ENCODE peak calls at places on chromosomes 16 and 17, in six cellular contexts. F, X, T, D, L and S are unnamed samples.

GRCh38 chr16:47065766-47066688 is 77.7 kb downstream of the NETO2 start:
- DNase-seq in D (no peak), F (no peak), X (no peak), T (no peak), L (no peak), S (no peak)

GRCh38 chr17:81432873-81433451 is 37.7 kb downstream of the BAHCC1 start:
- DNase-seq in X (no peak), F (no peak), L (peak; percentile 31), T (peak; percentile 70), D (no peak), S (no peak)

GRCh38 chr17:50127661-50128361 is 2.1 kb downstream of the SAMD14 start:
- DNase-seq in F (peak; percentile 81), T (no peak), L (no peak), D (no peak), X (peak; percentile 54), S (no peak)

GRCh38 chr17:29982991-29983390 is 41.6 kb downstream of the EFCAB5 start:
- DNase-seq in T (no peak), X (no peak), L (no peak), F (no peak), D (no peak), S (no peak)

GRCh38 chr17:38967290-38967738 is at the start of gene FBXO47:
- DNase-seq in X (no peak), F (no peak), L (peak; percentile 85), D (peak; percentile 96), T (peak; percentile 93), S (peak; percentile 90)

GRCh38 chr17:17915183-17915582 is 57.0 kb downstream of the TOM1L2 start:
- DNase-seq in X (no peak), L (no peak), D (no peak), F (no peak), T (no peak), S (no peak)

GRCh38 chr16:48511716-48512115 is 98.3 kb downstream of the N4BP1 start:
- DNase-seq in X (no peak), L (no peak), D (no peak), T (no peak), F (no peak), S (no peak)

GRCh38 chr17:48679385-48680096 is 42.8 kb downstream of the PRAC1 start:
- DNase-seq in X (no peak), L (no peak), D (no peak), T (no peak), F (no peak), S (no peak)

GRCh38 chr17:62094175-62094574 is 29.1 kb upstream of the MED13 start:
- DNase-seq in T (no peak), F (no peak), L (no peak), X (no peak), D (no peak), S (no peak)

GRCh38 chr16:24668481-24669001 is 60.9 kb upstream of the TNRC6A start:
- DNase-seq in X (no peak), T (no peak), D (no peak), F (no peak), L (no peak), S (no peak)

GRCh38 chr17:81143200-81143527 is 22.1 kb upstream of the PVALEF start:
- DNase-seq in D (no peak), X (no peak), F (no peak), T (no peak), L (no peak), S (no peak)

GRCh38 chr17:66625321-66625767 is 209.6 kb upstream of the CACNG5 start:
- DNase-seq in L (peak; percentile 47), D (no peak), T (no peak), X (peak; percentile 12), F (peak; percentile 4), S (no peak)

GRCh38 chr17:80151333-80151732 is 4.4 kb upstream of the EIF4A3 start:
- DNase-seq in T (no peak), D (no peak), F (no peak), L (no peak), X (no peak), S (no peak)

GRCh38 chr16:3950343-3951193 is 70.1 kb upstream of the CREBBP start:
- DNase-seq in X (no peak), L (no peak), T (peak; percentile 89), F (no peak), D (no peak), S (no peak)

GRCh38 chr16:70162041-70162451 is 11.5 kb upstream of the CLEC18C start:
- DNase-seq in D (no peak), L (no peak), F (no peak), T (peak; percentile 28), X (no peak), S (peak; percentile 94)

GRCh38 chr17:79183221-79184158 is 108.9 kb downstream of the ENGASE start:
- DNase-seq in T (no peak), L (no peak), D (peak; percentile 73), F (no peak), X (no peak), S (peak; percentile 40)

GRCh38 chr17:13864551-13864950 is 204.8 kb upstream of the COX10 start:
- DNase-seq in F (peak; percentile 83), X (no peak), T (no peak), L (no peak), D (no peak), S (no peak)

GRCh38 chr16:80619824-80620223 is 79.0 kb downstream of the DYNLRB2 start:
- DNase-seq in F (no peak), X (no peak), T (no peak), L (no peak), D (no peak), S (no peak)

GRCh38 chr17:50268632-50269287 is 5.5 kb upstream of the TMEM92 start:
- DNase-seq in L (no peak), D (no peak), X (no peak), F (no peak), T (no peak), S (no peak)

GRCh38 chr17:16911141-16911937 is 60.6 kb downstream of the TNFRSF13B start:
- DNase-seq in T (no peak), F (no peak), D (peak; percentile 10), X (no peak), L (peak; percentile 5), S (peak; percentile 26)

GRCh38 chr16:82672676-82673075 is 45.9 kb downstream of the CDH13 start:
- DNase-seq in T (no peak), D (no peak), L (no peak), F (no peak), X (no peak), S (no peak)

GRCh38 chr17:50347087-50347893 is 1.4 kb downstream of the XYLT2 start:
- DNase-seq in L (no peak), D (peak; percentile 56), F (no peak), X (no peak), T (no peak), S (no peak)

GRCh38 chr16:80751167-80751566 is 53.2 kb downstream of the CDYL2 start:
- DNase-seq in T (peak; percentile 32), F (no peak), D (no peak), L (peak; percentile 23), X (no peak), S (no peak)

GRCh38 chr17:42547001-42547461 is 5.7 kb upstream of the HSD17B1 start:
- DNase-seq in L (no peak), D (no peak), T (no peak), X (no peak), F (no peak), S (no peak)